ENCODE peak calls at places on chromosomes 6 and 20, in ten cellular contexts. One of them, this sample, is unnamed.

GRCh38 chr6:47132724-47133123 is 90.6 kb upstream of the ADGRF1 start:
- DNase-seq in psoas muscle: no peak
- DNase-seq in lower leg skin: no peak
- DNase-seq in sigmoid colon: no peak
- DNase-seq in left ventricle myocardium inferior: no peak
- DNase-seq in AG09309: no peak
- DNase-seq in heart right ventricle: no peak
- DNase-seq in upper lobe of left lung: no peak
- DNase-seq in heart left ventricle: no peak
- DNase-seq in NB4: no peak
- DNase-seq in this sample: no peak

GRCh38 chr20:47857994-47858557 is 72.8 kb upstream of the SULF2 start:
- DNase-seq in psoas muscle: peak
- DNase-seq in lower leg skin: no peak
- DNase-seq in sigmoid colon: peak
- DNase-seq in left ventricle myocardium inferior: no peak
- DNase-seq in AG09309: no peak
- DNase-seq in heart right ventricle: peak
- DNase-seq in upper lobe of left lung: no peak
- DNase-seq in heart left ventricle: peak
- DNase-seq in NB4: no peak
- DNase-seq in this sample: no peak

GRCh38 chr6:73774311-73774766 is 78.3 kb downstream of the CD109 start:
- DNase-seq in psoas muscle: no peak
- DNase-seq in lower leg skin: peak
- DNase-seq in sigmoid colon: peak
- DNase-seq in left ventricle myocardium inferior: peak
- DNase-seq in AG09309: peak
- DNase-seq in heart right ventricle: peak
- DNase-seq in upper lobe of left lung: no peak
- DNase-seq in heart left ventricle: peak
- DNase-seq in NB4: peak
- DNase-seq in this sample: peak

GRCh38 chr6:126170433-126170832 is 169.5 kb upstream of the CENPW start:
- DNase-seq in psoas muscle: no peak
- DNase-seq in lower leg skin: no peak
- DNase-seq in sigmoid colon: no peak
- DNase-seq in left ventricle myocardium inferior: no peak
- DNase-seq in AG09309: no peak
- DNase-seq in heart right ventricle: no peak
- DNase-seq in upper lobe of left lung: no peak
- DNase-seq in heart left ventricle: no peak
- DNase-seq in NB4: no peak
- DNase-seq in this sample: no peak

GRCh38 chr6:118722820-118723526 is 71.6 kb upstream of the CEP85L start:
- DNase-seq in psoas muscle: no peak
- DNase-seq in lower leg skin: no peak
- DNase-seq in sigmoid colon: no peak
- DNase-seq in left ventricle myocardium inferior: no peak
- DNase-seq in AG09309: no peak
- DNase-seq in heart right ventricle: no peak
- DNase-seq in upper lobe of left lung: no peak
- DNase-seq in heart left ventricle: no peak
- DNase-seq in NB4: no peak
- DNase-seq in this sample: no peak

GRCh38 chr6:142297996-142298753 is 3.6 kb upstream of the ADGRG6 start:
- DNase-seq in psoas muscle: no peak
- DNase-seq in lower leg skin: no peak
- DNase-seq in sigmoid colon: no peak
- DNase-seq in left ventricle myocardium inferior: no peak
- DNase-seq in AG09309: no peak
- DNase-seq in heart right ventricle: no peak
- DNase-seq in upper lobe of left lung: no peak
- DNase-seq in heart left ventricle: no peak
- DNase-seq in NB4: no peak
- DNase-seq in this sample: no peak

GRCh38 chr6:149855741-149856140 is 8.4 kb downstream of the LRP11 start:
- DNase-seq in psoas muscle: no peak
- DNase-seq in lower leg skin: no peak
- DNase-seq in sigmoid colon: no peak
- DNase-seq in left ventricle myocardium inferior: no peak
- DNase-seq in AG09309: no peak
- DNase-seq in heart right ventricle: no peak
- DNase-seq in upper lobe of left lung: no peak
- DNase-seq in heart left ventricle: no peak
- DNase-seq in NB4: no peak
- DNase-seq in this sample: no peak

GRCh38 chr6:91167846-91168245 is 581.0 kb upstream of the MAP3K7 start:
- DNase-seq in psoas muscle: no peak
- DNase-seq in lower leg skin: no peak
- DNase-seq in sigmoid colon: no peak
- DNase-seq in left ventricle myocardium inferior: no peak
- DNase-seq in AG09309: no peak
- DNase-seq in heart right ventricle: no peak
- DNase-seq in upper lobe of left lung: no peak
- DNase-seq in heart left ventricle: no peak
- DNase-seq in NB4: no peak
- DNase-seq in this sample: no peak

GRCh38 chr6:2804516-2804915 is 37.1 kb downstream of the SERPINB1 start:
- DNase-seq in psoas muscle: no peak
- DNase-seq in lower leg skin: no peak
- DNase-seq in sigmoid colon: no peak
- DNase-seq in left ventricle myocardium inferior: no peak
- DNase-seq in AG09309: no peak
- DNase-seq in heart right ventricle: no peak
- DNase-seq in upper lobe of left lung: no peak
- DNase-seq in heart left ventricle: no peak
- DNase-seq in NB4: peak
- DNase-seq in this sample: no peak

GRCh38 chr6:38713812-38714211 is 1.3 kb upstream of the DNAH8 start:
- DNase-seq in psoas muscle: no peak
- DNase-seq in lower leg skin: no peak
- DNase-seq in sigmoid colon: no peak
- DNase-seq in left ventricle myocardium inferior: no peak
- DNase-seq in AG09309: no peak
- DNase-seq in heart right ventricle: no peak
- DNase-seq in upper lobe of left lung: no peak
- DNase-seq in heart left ventricle: no peak
- DNase-seq in NB4: peak
- DNase-seq in this sample: no peak

GRCh38 chr20:7503501-7503900 is 436.8 kb downstream of the HAO1 start:
- DNase-seq in psoas muscle: no peak
- DNase-seq in lower leg skin: no peak
- DNase-seq in sigmoid colon: no peak
- DNase-seq in left ventricle myocardium inferior: no peak
- DNase-seq in AG09309: no peak
- DNase-seq in heart right ventricle: peak
- DNase-seq in upper lobe of left lung: no peak
- DNase-seq in heart left ventricle: no peak
- DNase-seq in NB4: no peak
- DNase-seq in this sample: no peak

GRCh38 chr6:125050663-125051318 is 88.6 kb downstream of the RNF217 start:
- DNase-seq in psoas muscle: no peak
- DNase-seq in lower leg skin: no peak
- DNase-seq in sigmoid colon: no peak
- DNase-seq in left ventricle myocardium inferior: no peak
- DNase-seq in AG09309: no peak
- DNase-seq in heart right ventricle: no peak
- DNase-seq in upper lobe of left lung: no peak
- DNase-seq in heart left ventricle: no peak
- DNase-seq in NB4: no peak
- DNase-seq in this sample: no peak

GRCh38 chr6:40906759-40907158 is 132.3 kb downstream of the UNC5CL start:
- DNase-seq in psoas muscle: no peak
- DNase-seq in lower leg skin: no peak
- DNase-seq in sigmoid colon: no peak
- DNase-seq in left ventricle myocardium inferior: no peak
- DNase-seq in AG09309: no peak
- DNase-seq in heart right ventricle: no peak
- DNase-seq in upper lobe of left lung: no peak
- DNase-seq in heart left ventricle: no peak
- DNase-seq in NB4: no peak
- DNase-seq in this sample: no peak

GRCh38 chr20:41738584-41739193 is 120.5 kb upstream of the CHD6 start:
- DNase-seq in psoas muscle: peak
- DNase-seq in lower leg skin: no peak
- DNase-seq in sigmoid colon: no peak
- DNase-seq in left ventricle myocardium inferior: peak
- DNase-seq in AG09309: no peak
- DNase-seq in heart right ventricle: peak
- DNase-seq in upper lobe of left lung: no peak
- DNase-seq in heart left ventricle: peak
- DNase-seq in NB4: peak
- DNase-seq in this sample: no peak

GRCh38 chr20:33600414-33600813 is 61.7 kb upstream of the C20orf144 start:
- DNase-seq in psoas muscle: no peak
- DNase-seq in lower leg skin: no peak
- DNase-seq in sigmoid colon: no peak
- DNase-seq in left ventricle myocardium inferior: no peak
- DNase-seq in AG09309: no peak
- DNase-seq in heart right ventricle: no peak
- DNase-seq in upper lobe of left lung: no peak
- DNase-seq in heart left ventricle: no peak
- DNase-seq in NB4: no peak
- DNase-seq in this sample: no peak
- TF ChIP-seq CTCF in psoas muscle: no peak
- TF ChIP-seq CTCF in lower leg skin: no peak
- TF ChIP-seq CTCF in sigmoid colon: no peak
- TF ChIP-seq CTCF in left ventricle myocardium inferior: no peak
- TF ChIP-seq CTCF in AG09309: no peak
- TF ChIP-seq CTCF in heart right ventricle: no peak
- TF ChIP-seq CTCF in upper lobe of left lung: no peak
- TF ChIP-seq CTCF in heart left ventricle: no peak
- TF ChIP-seq CTCF in NB4: no peak
- TF ChIP-seq CTCF in this sample: no peak

GRCh38 chr6:137868721-137869631 is 1.9 kb downstream of the TNFAIP3 start:
- DNase-seq in psoas muscle: no peak
- DNase-seq in lower leg skin: no peak
- DNase-seq in sigmoid colon: no peak
- DNase-seq in left ventricle myocardium inferior: no peak
- DNase-seq in AG09309: no peak
- DNase-seq in heart right ventricle: no peak
- DNase-seq in upper lobe of left lung: no peak
- DNase-seq in heart left ventricle: no peak
- DNase-seq in NB4: no peak
- DNase-seq in this sample: no peak
- TF ChIP-seq CTCF in psoas muscle: no peak
- TF ChIP-seq CTCF in lower leg skin: no peak
- TF ChIP-seq CTCF in sigmoid colon: no peak
- TF ChIP-seq CTCF in left ventricle myocardium inferior: no peak
- TF ChIP-seq CTCF in AG09309: peak
- TF ChIP-seq CTCF in heart right ventricle: peak
- TF ChIP-seq CTCF in upper lobe of left lung: no peak
- TF ChIP-seq CTCF in heart left ventricle: no peak
- TF ChIP-seq CTCF in NB4: no peak
- TF ChIP-seq CTCF in this sample: no peak

GRCh38 chr6:81668615-81669047 is 83.8 kb downstream of the TENT5A start:
- DNase-seq in psoas muscle: no peak
- DNase-seq in lower leg skin: no peak
- DNase-seq in sigmoid colon: no peak
- DNase-seq in left ventricle myocardium inferior: peak
- DNase-seq in AG09309: no peak
- DNase-seq in heart right ventricle: peak
- DNase-seq in upper lobe of left lung: no peak
- DNase-seq in heart left ventricle: no peak
- DNase-seq in NB4: no peak
- DNase-seq in this sample: no peak
- TF ChIP-seq CTCF in psoas muscle: no peak
- TF ChIP-seq CTCF in lower leg skin: no peak
- TF ChIP-seq CTCF in sigmoid colon: no peak
- TF ChIP-seq CTCF in left ventricle myocardium inferior: no peak
- TF ChIP-seq CTCF in AG09309: no peak
- TF ChIP-seq CTCF in heart right ventricle: no peak
- TF ChIP-seq CTCF in upper lobe of left lung: no peak
- TF ChIP-seq CTCF in heart left ventricle: no peak
- TF ChIP-seq CTCF in NB4: no peak
- TF ChIP-seq CTCF in this sample: no peak

DNA sequence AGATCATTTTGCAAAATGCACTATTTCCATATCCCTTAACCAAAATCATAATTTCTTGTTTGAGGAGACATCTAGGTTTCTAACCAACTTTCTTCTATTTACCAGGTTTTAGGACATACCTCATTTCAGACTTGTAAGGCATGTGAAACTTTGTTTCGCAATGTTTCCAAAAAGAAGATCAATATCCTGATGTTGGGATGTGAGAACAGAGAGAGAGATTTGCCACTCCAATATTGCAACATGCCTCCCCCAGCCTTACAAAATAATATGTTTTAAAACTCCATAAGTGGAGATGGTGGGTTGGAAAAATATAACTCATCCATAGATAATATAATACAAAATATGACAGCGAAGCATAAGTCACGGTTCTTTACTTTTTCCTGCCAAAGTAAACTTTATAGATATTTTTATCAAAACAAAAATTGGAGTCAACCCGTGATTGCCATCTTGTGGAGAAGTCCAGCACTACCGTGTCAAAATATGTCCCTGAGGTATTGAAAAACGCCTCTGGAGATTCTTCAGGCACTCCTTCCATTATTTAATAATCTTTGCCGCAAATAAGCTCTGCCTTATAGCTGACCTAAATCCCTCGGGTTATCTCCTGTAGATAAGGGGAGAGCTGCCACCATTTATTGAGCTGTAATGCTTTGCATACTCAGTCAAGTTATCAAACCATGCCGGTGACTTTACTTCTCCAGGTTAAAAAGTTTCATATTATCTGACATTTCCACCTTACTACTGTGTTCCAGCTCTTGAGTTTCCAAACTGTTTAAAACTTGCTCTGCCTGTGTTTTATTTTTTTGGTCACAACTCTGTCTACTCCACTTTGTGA is 534.2 kb downstream of the HACE1 start:
- DNase-seq in psoas muscle: no peak
- DNase-seq in lower leg skin: no peak
- DNase-seq in sigmoid colon: no peak
- DNase-seq in left ventricle myocardium inferior: no peak
- DNase-seq in AG09309: no peak
- DNase-seq in heart right ventricle: no peak
- DNase-seq in upper lobe of left lung: no peak
- DNase-seq in heart left ventricle: no peak
- DNase-seq in NB4: peak
- DNase-seq in this sample: no peak
- TF ChIP-seq CTCF in psoas muscle: peak
- TF ChIP-seq CTCF in lower leg skin: no peak
- TF ChIP-seq CTCF in sigmoid colon: peak
- TF ChIP-seq CTCF in left ventricle myocardium inferior: peak
- TF ChIP-seq CTCF in AG09309: peak
- TF ChIP-seq CTCF in heart right ventricle: peak
- TF ChIP-seq CTCF in upper lobe of left lung: peak
- TF ChIP-seq CTCF in heart left ventricle: peak
- TF ChIP-seq CTCF in NB4: peak
- TF ChIP-seq CTCF in this sample: peak

This sample was measured in osteocyte.